ENCODE peak calls at places on chromosomes 13 and 19, in ten cellular contexts. T is IMR-90; S is pancreas; K is heart left ventricle; N is breast epithelium; I is OCI-LY7; B is CD8-positive, alpha-beta memory T cell; Q is HAP-1; E is CD4-positive, alpha-beta memory T cell; F is stomach. U is an unnamed sample.
A peak's percentile ranks its signal among the peaks of the same experiment; 100 is the strongest.

GRCh38 chr13:34208326-34208725 is 390.4 kb downstream of the RFC3 start:
- DNase-seq in T (peak; percentile 21), S (no peak), K (no peak), N (no peak), I (no peak), B (no peak), Q (no peak), E (no peak), F (no peak), U (no peak)

GRCh38 chr13:30829145-30829544 is 76.9 kb upstream of the MEDAG start:
- DNase-seq in T (peak; percentile 82), S (no peak), K (no peak), N (no peak), I (no peak), B (no peak), Q (no peak), E (no peak), F (no peak), U (no peak)

GRCh38 chr19:35136231-35136630 is 1.4 kb upstream of the LGI4 start:
- DNase-seq in T (no peak), S (no peak), K (no peak), N (no peak), I (no peak), B (no peak), Q (no peak), E (no peak), F (no peak), U (no peak)

GRCh38 chr13:40433577-40433976 is 232.9 kb downstream of the FOXO1 start:
- DNase-seq in T (no peak), S (no peak), K (no peak), N (no peak), I (peak; percentile 86), B (peak; percentile 46), Q (no peak), E (peak; percentile 38), F (no peak), U (no peak)

GRCh38 chr13:59690857-59691500 is 472.7 kb downstream of the DIAPH3 start:
- DNase-seq in T (no peak), S (no peak), K (no peak), N (no peak), I (no peak), B (no peak), Q (no peak), E (no peak), F (no peak), U (no peak)

GRCh38 chr13:39484506-39485313 is 118.3 kb downstream of the LHFPL6 start:
- DNase-seq in T (peak; percentile 77), S (no peak), K (no peak), N (no peak), I (no peak), B (no peak), Q (no peak), E (no peak), F (no peak), U (no peak)

GRCh38 chr13:75316427-75316826 is 165.5 kb downstream of the TBC1D4 start:
- DNase-seq in T (peak; percentile 34), S (no peak), K (no peak), N (no peak), I (no peak), B (no peak), Q (no peak), E (no peak), F (no peak), U (no peak)

GRCh38 chr13:79966502-79966901 is 374.4 kb downstream of the SPRY2 start:
- DNase-seq in T (no peak), S (no peak), K (no peak), N (no peak), I (no peak), B (no peak), Q (peak; percentile 87), E (no peak), F (no peak), U (no peak)

GRCh38 chr19:29497686-29498436 is 27.9 kb upstream of the VSTM2B start:
- DNase-seq in T (no peak), S (no peak), K (no peak), N (no peak), I (no peak), B (no peak), Q (no peak), E (no peak), F (no peak), U (no peak)

GRCh38 chr19:3586124-3586626 is 897 bp downstream of the GIPC3 start:
- DNase-seq in T (no peak), S (no peak), K (no peak), N (no peak), I (peak; percentile 30), B (no peak), Q (no peak), E (no peak), F (no peak), U (no peak)

GRCh38 chr13:87821512-87821911 is 150.3 kb downstream of the SLITRK5 start:
- DNase-seq in T (no peak), S (no peak), K (no peak), N (no peak), I (no peak), B (no peak), Q (no peak), E (no peak), F (no peak), U (no peak)

GRCh38 chr13:72290962-72291681 is 424.1 kb upstream of the DACH1 start:
- DNase-seq in T (no peak), S (no peak), K (no peak), N (no peak), I (no peak), B (no peak), Q (no peak), E (no peak), F (no peak), U (no peak)

GRCh38 chr19:49155005-49155826 is at the start of gene HRC:
- DNase-seq in T (no peak), S (no peak), K (peak; percentile 84), N (no peak), I (no peak), B (no peak), Q (no peak), E (no peak), F (no peak), U (no peak)

GRCh38 chr13:93867481-93867880 is 612.0 kb downstream of the DCT start:
- DNase-seq in T (peak; percentile 95), S (no peak), K (no peak), N (no peak), I (no peak), B (no peak), Q (no peak), E (no peak), F (no peak), U (no peak)

GRCh38 chr19:58544591-58545285 is 874 bp downstream of the TRIM28 start:
- DNase-seq in T (peak; percentile 47), S (peak; percentile 84), K (peak; percentile 52), N (no peak), I (peak; percentile 78), B (no peak), Q (no peak), E (no peak), F (no peak), U (no peak)

GRCh38 chr19:1268392-1269064 is 604 bp upstream of the CIRBP start:
- DNase-seq in T (no peak), S (peak; percentile 72), K (peak; percentile 46), N (no peak), I (no peak), B (no peak), Q (no peak), E (no peak), F (no peak), U (no peak)

GRCh38 chr13:42728507-42729180 is 52.7 kb upstream of the FAM216B start:
- DNase-seq in T (no peak), S (no peak), K (no peak), N (no peak), I (no peak), B (no peak), Q (no peak), E (no peak), F (no peak), U (no peak)

GRCh38 chr13:114002771-114003321 is 29.0 kb upstream of the C13orf46 start:
- DNase-seq in T (no peak), S (peak; percentile 7), K (peak; percentile 17), N (no peak), I (no peak), B (no peak), Q (no peak), E (no peak), F (no peak), U (no peak)

GRCh38 chr13:30016398-30016797 is 166.0 kb upstream of the UBL3 start:
- DNase-seq in T (no peak), S (no peak), K (no peak), N (no peak), I (no peak), B (no peak), Q (no peak), E (no peak), F (no peak), U (no peak)

GRCh38 chr13:79775830-79776229 is 294.9 kb downstream of the NDFIP2 start:
- DNase-seq in T (peak; percentile 87), S (no peak), K (no peak), N (no peak), I (no peak), B (no peak), Q (peak; percentile 22), E (no peak), F (peak; percentile 29), U (no peak)

GRCh38 chr13:23608704-23609413 is 38.6 kb downstream of the TNFRSF19 start:
- DNase-seq in T (peak; percentile 42), S (no peak), K (peak; percentile 65), N (no peak), I (no peak), B (no peak), Q (no peak), E (no peak), F (no peak), U (peak; percentile 78)

GRCh38 chr19:55242517-55242916 is 14.0 kb upstream of the TMEM86B start:
- DNase-seq in T (no peak), S (no peak), K (no peak), N (no peak), I (no peak), B (no peak), Q (no peak), E (no peak), F (no peak), U (peak; percentile 29)
- H3K36me3 ChIP-seq in T (peaks cover 73% of the 10 kb centered on the region), S (peaks cover 5% of the 10 kb centered on the region), K (peaks cover 8% of the 10 kb centered on the region), N (peaks cover 10% of the 10 kb centered on the region), I (peaks cover 99% of the 10 kb centered on the region), B (peaks cover 86% of the 10 kb centered on the region), Q (peaks cover 80% of the 10 kb centered on the region), E (peaks cover 87% of the 10 kb centered on the region), F (peaks cover 99% of the 10 kb centered on the region), U (no peaks in the 10 kb centered on the region)

GRCh38 chr13:25973576-25973975 is 78.2 kb downstream of the SHISA2 start:
- DNase-seq in T (no peak), S (no peak), K (no peak), N (no peak), I (no peak), B (peak; percentile 9), Q (no peak), E (peak; percentile 55), F (no peak), U (no peak)
- H3K4me1 ChIP-seq in T (no peaks in the 10 kb centered on the region), S (no peaks in the 10 kb centered on the region), K (no peaks in the 10 kb centered on the region), N (peaks cover 3% of the 10 kb centered on the region), I (no peaks in the 10 kb centered on the region), B (peaks cover 54% of the 10 kb centered on the region), Q (peaks cover 10% of the 10 kb centered on the region), E (peaks cover 61% of the 10 kb centered on the region), F (peaks cover 14% of the 10 kb centered on the region), U (no peaks in the 10 kb centered on the region)

GRCh38 chr13:45773944-45774343 is 71.8 kb downstream of the CBY2 start:
- DNase-seq in T (no peak), S (no peak), K (no peak), N (no peak), I (no peak), B (no peak), Q (no peak), E (no peak), F (no peak), U (no peak)
- H3K4me3 ChIP-seq in T (no peak overlapping the region), S (no peak overlapping the region), K (no peak overlapping the region), N (no peak overlapping the region), I (no peak overlapping the region), B (no peak overlapping the region), Q (no peak overlapping the region), E (no peak overlapping the region), F (no peak overlapping the region), U (no peak overlapping the region)

GRCh38 chr19:4690362-4690761 is 20.2 kb upstream of the MYDGF start:
- DNase-seq in T (no peak), S (no peak), K (no peak), N (no peak), I (no peak), B (no peak), Q (no peak), E (no peak), F (no peak), U (no peak)
- H3K36me3 ChIP-seq in T (peaks cover 70% of the 10 kb centered on the region), S (peaks cover 8% of the 10 kb centered on the region), K (peaks cover 9% of the 10 kb centered on the region), N (peaks cover 6% of the 10 kb centered on the region), I (peaks cover 69% of the 10 kb centered on the region), B (peaks cover 37% of the 10 kb centered on the region), Q (peaks cover 53% of the 10 kb centered on the region), E (peaks cover 52% of the 10 kb centered on the region), F (peaks cover 99% of the 10 kb centered on the region), U (peaks cover 3% of the 10 kb centered on the region)

U was measured in aorta.